ENCODE peak calls at places on chromosomes 1 and 21, in four cellular contexts. L is T-helper 2 cell, I is Daoy, D is hypothalamus. G is an unnamed sample.

GRCh38 chr21:32499249-32500055 is 85.9 kb downstream of the TCP10L start:
- DNase-seq in L (no peak), I (peak), D (no peak), G (no peak)

GRCh38 chr1:234858722-234859121 is 248.7 kb upstream of the IRF2BP2 start:
- DNase-seq in L (no peak), I (no peak), D (no peak), G (no peak)

GRCh38 chr1:184118051-184118450 is 66.5 kb downstream of the TSEN15 start:
- DNase-seq in L (no peak), I (peak), D (no peak), G (no peak)

GRCh38 chr1:203521071-203521794 is 27.3 kb downstream of the OPTC start:
- DNase-seq in L (no peak), I (peak), D (no peak), G (no peak)

GRCh38 chr1:205172729-205173366 is 38.7 kb downstream of the DSTYK start:
- DNase-seq in L (no peak), I (peak), D (no peak), G (no peak)

GRCh38 chr1:78535286-78535685 is 44.5 kb downstream of the PTGFR start:
- DNase-seq in L (no peak), I (no peak), D (no peak), G (no peak)

GRCh38 chr1:94130851-94131595 is 10.1 kb upstream of the ABCA4 start:
- DNase-seq in L (no peak), I (peak), D (no peak), G (no peak)

GRCh38 chr1:241640867-241641542 is 836 bp upstream of the CHML start:
- DNase-seq in L (no peak), I (no peak), D (no peak), G (no peak)

GRCh38 chr1:219155140-219155539 is 18.5 kb upstream of the LYPLAL1 start:
- DNase-seq in L (no peak), I (no peak), D (no peak), G (no peak)

GRCh38 chr1:159012495-159012894 is 2.8 kb downstream of the IFI16 start:
- DNase-seq in L (peak), I (no peak), D (no peak), G (peak)

GRCh38 chr1:223645903-223646302 is 19.6 kb downstream of the CAPN8 start:
- DNase-seq in L (no peak), I (peak), D (no peak), G (no peak)

GRCh38 chr21:45378258-45378966 is 26.6 kb upstream of the COL18A1 start:
- DNase-seq in L (no peak), I (no peak), D (no peak), G (no peak)

GRCh38 chr1:94463765-94464330 is 45.7 kb downstream of the ABCD3 start:
- DNase-seq in L (no peak), I (peak), D (no peak), G (no peak)

GRCh38 chr1:165854101-165854845 is 26.9 kb downstream of the UCK2 start:
- DNase-seq in L (no peak), I (peak), D (no peak), G (no peak)

GRCh38 chr1:20212099-20212684 is 25.9 kb upstream of the PLA2G2C start:
- DNase-seq in L (no peak), I (no peak), D (no peak), G (no peak)

GRCh38 chr1:41282679-41283317 is 40.7 kb upstream of the SCMH1 start:
- DNase-seq in L (no peak), I (peak), D (no peak), G (peak)

GRCh38 chr1:113190078-113190477 is 117.1 kb downstream of the LRIG2 start:
- DNase-seq in L (no peak), I (no peak), D (no peak), G (no peak)

GRCh38 chr1:214010717-214011116 is 22.9 kb downstream of the PROX1 start:
- DNase-seq in L (no peak), I (no peak), D (no peak), G (no peak)

GRCh38 chr1:226135059-226135651 is 51.4 kb downstream of the ACBD3 start:
- DNase-seq in L (no peak), I (no peak), D (no peak), G (no peak)

GRCh38 chr1:101148987-101149386 is 87.8 kb upstream of the S1PR1 start:
- DNase-seq in L (no peak), I (no peak), D (no peak), G (no peak)

GRCh38 chr1:235108185-235108593 is 20.4 kb downstream of the TOMM20 start:
- DNase-seq in L (no peak), I (no peak), D (no peak), G (no peak)

GRCh38 chr1:74222701-74223100 is 12.5 kb upstream of the TNNI3K start:
- DNase-seq in L (no peak), I (no peak), D (no peak), G (no peak)

G was measured in stimulated activated naive CD4-positive, alpha-beta T cell.